ENCODE peak calls at places on chromosomes 5 and 9, in eight cellular contexts. E is AG20443; W is activated T-cell treated with anti-CD3 and anti-CD28 coated beads, Interleukin-2, amount 50 U/mL, for 48 hours; O is CD4-positive, alpha-beta memory T cell; A is HCEC 1CT; J is amygdala; G is NAMALWA; Z is glomerular endothelial cell. K is an unnamed sample.

GRCh38 chr9:95507456-95508241 is 9.1 kb downstream of the PTCH1 start:
- DNase-seq in E (no peak), W (peak), O (peak), A (peak), J (peak), G (peak), Z (no peak), K (no peak)

GRCh38 chr5:142110046-142110531 is 1.5 kb downstream of the NDFIP1 start:
- DNase-seq in E (peak), W (no peak), O (peak), A (peak), J (peak), G (peak), Z (no peak), K (no peak)

GRCh38 chr5:42691413-42691861 is 65.2 kb upstream of the CCDC152 start:
- DNase-seq in E (no peak), W (no peak), O (no peak), A (no peak), J (peak), G (no peak), Z (no peak), K (no peak)

GRCh38 chr5:159469496-159470370 is 139.4 kb upstream of the IL12B start:
- DNase-seq in E (peak), W (no peak), O (peak), A (no peak), J (no peak), G (no peak), Z (no peak), K (no peak)

GRCh38 chr9:132114102-132114707 is 34.5 kb upstream of the MED27 start:
- DNase-seq in E (peak), W (peak), O (peak), A (no peak), J (peak), G (no peak), Z (no peak), K (no peak)

GRCh38 chr9:110579763-110580255 is 268 bp upstream of the SVEP1 start:
- DNase-seq in E (peak), W (no peak), O (no peak), A (peak), J (peak), G (no peak), Z (no peak), K (no peak)

GRCh38 chr5:151345808-151346478 is 1.4 kb downstream of the SLC36A2 start:
- DNase-seq in E (peak), W (no peak), O (no peak), A (peak), J (no peak), G (no peak), Z (no peak), K (no peak)

GRCh38 chr9:97419315-97419867 is 7.5 kb downstream of the TDRD7 start:
- DNase-seq in E (peak), W (no peak), O (no peak), A (peak), J (no peak), G (no peak), Z (peak), K (no peak)

GRCh38 chr9:38061326-38061947 is 7.6 kb downstream of the SHB start:
- DNase-seq in E (no peak), W (no peak), O (no peak), A (no peak), J (no peak), G (no peak), Z (no peak), K (no peak)

GRCh38 chr5:69129413-69129812 is 35.6 kb downstream of the SLC30A5 start:
- DNase-seq in E (peak), W (no peak), O (no peak), A (peak), J (no peak), G (no peak), Z (no peak), K (no peak)

GRCh38 chr9:71223953-71224538 is 102.6 kb upstream of the TRPM3 start:
- DNase-seq in E (peak), W (no peak), O (no peak), A (no peak), J (no peak), G (no peak), Z (no peak), K (no peak)

GRCh38 chr5:103112910-103113309 is 7.0 kb downstream of the GIN1 start:
- DNase-seq in E (no peak), W (no peak), O (no peak), A (no peak), J (no peak), G (no peak), Z (no peak), K (no peak)

GRCh38 chr5:87770601-87771121 is 357.9 kb upstream of the CCNH start:
- DNase-seq in E (no peak), W (no peak), O (no peak), A (no peak), J (peak), G (no peak), Z (no peak), K (no peak)

GRCh38 chr9:27382308-27382707 is 85.4 kb upstream of the EQTN start:
- DNase-seq in E (no peak), W (no peak), O (no peak), A (no peak), J (no peak), G (no peak), Z (no peak), K (no peak)

GRCh38 chr9:135093911-135094584 is 6.6 kb downstream of the OLFM1 start:
- DNase-seq in E (no peak), W (no peak), O (no peak), A (no peak), J (no peak), G (no peak), Z (no peak), K (no peak)

GRCh38 chr5:120329095-120329494 is 135.0 kb upstream of the PRR16 start:
- DNase-seq in E (no peak), W (no peak), O (no peak), A (no peak), J (no peak), G (no peak), Z (no peak), K (no peak)

GRCh38 chr5:39783756-39784421 is 359.1 kb upstream of the DAB2 start:
- DNase-seq in E (peak), W (no peak), O (no peak), A (peak), J (no peak), G (no peak), Z (no peak), K (no peak)

GRCh38 chr5:173812811-173813550 is 75.2 kb upstream of the CPEB4 start:
- DNase-seq in E (no peak), W (no peak), O (no peak), A (peak), J (no peak), G (peak), Z (no peak), K (no peak)

GRCh38 chr5:143605403-143606005 is 202.0 kb upstream of the NR3C1 start:
- DNase-seq in E (no peak), W (peak), O (peak), A (peak), J (no peak), G (peak), Z (no peak), K (no peak)

GRCh38 chr5:1538276-1538675 is 14.5 kb upstream of the LPCAT1 start:
- DNase-seq in E (no peak), W (peak), O (no peak), A (no peak), J (no peak), G (no peak), Z (no peak), K (no peak)

GRCh38 chr5:179794171-179794570 is 385 bp downstream of the LTC4S start:
- DNase-seq in E (no peak), W (no peak), O (no peak), A (no peak), J (no peak), G (no peak), Z (no peak), K (no peak)

K was measured in cerebellar nuclear complex.